ENCODE peak calls at places on chromosomes 2 and 18, in six cellular contexts. One of them, this sample, is unnamed.

GRCh38 chr2:94875064-94875819 is 4.0 kb downstream of the TEKT4 start:
- DNase-seq in heart right ventricle: no peak
- DNase-seq in fibroblast of lung: no peak
- DNase-seq in GM12865: no peak
- DNase-seq in B cell: no peak
- DNase-seq in GM10248: no peak
- DNase-seq in this sample: no peak

GRCh38 chr2:220779918-220780317 is 792.2 kb downstream of the EPHA4 start:
- DNase-seq in GM12865: no peak
- DNase-seq in heart right ventricle: no peak
- DNase-seq in fibroblast of lung: peak; percentile 85
- DNase-seq in B cell: no peak
- DNase-seq in GM10248: no peak
- DNase-seq in this sample: no peak

GRCh38 chr18:54777989-54778388 is 50.3 kb upstream of the RAB27B start:
- DNase-seq in B cell: no peak
- DNase-seq in heart right ventricle: no peak
- DNase-seq in GM10248: no peak
- DNase-seq in fibroblast of lung: no peak
- DNase-seq in GM12865: no peak
- DNase-seq in this sample: no peak

GRCh38 chr2:205734436-205734835 is 52.1 kb downstream of the NRP2 start:
- DNase-seq in GM10248: no peak
- DNase-seq in GM12865: no peak
- DNase-seq in heart right ventricle: no peak
- DNase-seq in fibroblast of lung: peak; percentile 91
- DNase-seq in B cell: no peak
- DNase-seq in this sample: no peak

GRCh38 chr18:50805732-50806131 is 14.1 kb downstream of the MRO start:
- DNase-seq in heart right ventricle: no peak
- DNase-seq in fibroblast of lung: no peak
- DNase-seq in GM10248: no peak
- DNase-seq in B cell: no peak
- DNase-seq in GM12865: no peak
- DNase-seq in this sample: peak; percentile 49

GRCh38 chr2:178848335-178848734 is 41.1 kb upstream of the TTN start:
- DNase-seq in heart right ventricle: no peak
- DNase-seq in GM10248: no peak
- DNase-seq in B cell: no peak
- DNase-seq in fibroblast of lung: no peak
- DNase-seq in GM12865: no peak
- DNase-seq in this sample: no peak

GRCh38 chr2:170660406-170660805 is 54.7 kb upstream of the SP5 start:
- DNase-seq in GM12865: no peak
- DNase-seq in B cell: no peak
- DNase-seq in fibroblast of lung: peak; percentile 32
- DNase-seq in GM10248: no peak
- DNase-seq in heart right ventricle: no peak
- DNase-seq in this sample: no peak

GRCh38 chr2:199092419-199092818 is 365.3 kb downstream of the SATB2 start:
- DNase-seq in GM10248: no peak
- DNase-seq in fibroblast of lung: no peak
- DNase-seq in B cell: no peak
- DNase-seq in GM12865: no peak
- DNase-seq in heart right ventricle: no peak
- DNase-seq in this sample: no peak

GRCh38 chr2:234555616-234556249 is 58.9 kb upstream of the ARL4C start:
- DNase-seq in fibroblast of lung: no peak
- DNase-seq in GM10248: no peak
- DNase-seq in heart right ventricle: no peak
- DNase-seq in GM12865: peak; percentile 28
- DNase-seq in B cell: no peak
- DNase-seq in this sample: peak; percentile 24

GRCh38 chr2:127342101-127342500 is 45.7 kb downstream of the MAP3K2 start:
- DNase-seq in heart right ventricle: no peak
- DNase-seq in GM10248: peak; percentile 73
- DNase-seq in B cell: peak; percentile 29
- DNase-seq in fibroblast of lung: no peak
- DNase-seq in GM12865: peak; percentile 64
- DNase-seq in this sample: no peak

GRCh38 chr2:146323564-146323963 is 1521.3 kb upstream of the ACVR2A start:
- DNase-seq in fibroblast of lung: peak; percentile 11
- DNase-seq in GM10248: no peak
- DNase-seq in heart right ventricle: no peak
- DNase-seq in GM12865: no peak
- DNase-seq in B cell: no peak
- DNase-seq in this sample: no peak

GRCh38 chr2:54572262-54572635 is 116.1 kb downstream of the SPTBN1 start:
- DNase-seq in B cell: no peak
- DNase-seq in GM12865: peak; percentile 74
- DNase-seq in GM10248: no peak
- DNase-seq in heart right ventricle: no peak
- DNase-seq in fibroblast of lung: peak; percentile 67
- DNase-seq in this sample: no peak

GRCh38 chr2:10824191-10824590 is 11.6 kb upstream of the PDIA6 start:
- DNase-seq in fibroblast of lung: no peak
- DNase-seq in B cell: no peak
- DNase-seq in heart right ventricle: no peak
- DNase-seq in GM10248: no peak
- DNase-seq in GM12865: no peak
- DNase-seq in this sample: no peak

GRCh38 chr2:84247532-84247931 is 211.5 kb downstream of the SUCLG1 start:
- DNase-seq in heart right ventricle: no peak
- DNase-seq in fibroblast of lung: no peak
- DNase-seq in GM12865: no peak
- DNase-seq in B cell: no peak
- DNase-seq in GM10248: no peak
- DNase-seq in this sample: no peak

GRCh38 chr2:25233916-25234610 is 65.7 kb upstream of the POMC start:
- DNase-seq in fibroblast of lung: no peak
- DNase-seq in B cell: no peak
- DNase-seq in heart right ventricle: no peak
- DNase-seq in GM12865: no peak
- DNase-seq in GM10248: no peak
- DNase-seq in this sample: no peak

GRCh38 chr2:177161741-177162440 is 50.7 kb upstream of the HNRNPA3 start:
- DNase-seq in B cell: peak; percentile 47
- DNase-seq in heart right ventricle: no peak
- DNase-seq in fibroblast of lung: peak; percentile 55
- DNase-seq in GM12865: peak; percentile 50
- DNase-seq in GM10248: no peak
- DNase-seq in this sample: peak; percentile 37

GRCh38 chr18:36629836-36630235 is 199.0 kb downstream of the TPGS2 start:
- DNase-seq in B cell: no peak
- DNase-seq in fibroblast of lung: no peak
- DNase-seq in GM10248: no peak
- DNase-seq in heart right ventricle: no peak
- DNase-seq in GM12865: no peak
- DNase-seq in this sample: no peak

GRCh38 chr2:95345415-95346235 is 48.5 kb downstream of the KCNIP3 start:
- DNase-seq in GM12865: peak; percentile 61
- DNase-seq in B cell: peak; percentile 66
- DNase-seq in heart right ventricle: peak; percentile 90
- DNase-seq in GM10248: peak; percentile 88
- DNase-seq in fibroblast of lung: peak; percentile 84
- DNase-seq in this sample: peak; percentile 74

GRCh38 chr2:148701877-148702276 is 57.3 kb downstream of the EPC2 start:
- DNase-seq in fibroblast of lung: no peak
- DNase-seq in B cell: no peak
- DNase-seq in GM10248: no peak
- DNase-seq in GM12865: no peak
- DNase-seq in heart right ventricle: no peak
- DNase-seq in this sample: no peak

GRCh38 chr2:237501892-237502513 is 15.0 kb downstream of the MLPH start:
- DNase-seq in GM12865: no peak
- DNase-seq in B cell: no peak
- DNase-seq in fibroblast of lung: peak; percentile 30
- DNase-seq in GM10248: no peak
- DNase-seq in heart right ventricle: no peak
- DNase-seq in this sample: no peak

GRCh38 chr2:38613126-38613848 is 10.6 kb upstream of the HNRNPLL start:
- DNase-seq in heart right ventricle: no peak
- DNase-seq in fibroblast of lung: peak; percentile 70
- DNase-seq in GM12865: no peak
- DNase-seq in GM10248: no peak
- DNase-seq in B cell: no peak
- DNase-seq in this sample: no peak

GRCh38 chr2:142037744-142038143 is 93.1 kb downstream of the LRP1B start:
- DNase-seq in GM10248: no peak
- DNase-seq in B cell: no peak
- DNase-seq in GM12865: no peak
- DNase-seq in heart right ventricle: no peak
- DNase-seq in fibroblast of lung: no peak
- DNase-seq in this sample: no peak

GRCh38 chr2:196639180-196640030 is at the start of gene CCDC150:
- DNase-seq in fibroblast of lung: peak; percentile 92
- DNase-seq in heart right ventricle: peak; percentile 93
- DNase-seq in GM12865: peak; percentile 95
- DNase-seq in GM10248: peak; percentile 98
- DNase-seq in B cell: peak; percentile 95
- DNase-seq in this sample: peak; percentile 96
- TF ChIP-seq CTCF in fibroblast of lung: peak; percentile 21
- TF ChIP-seq CTCF in heart right ventricle: peak; percentile 31
- TF ChIP-seq CTCF in GM12865: no peak
- TF ChIP-seq CTCF in GM10248: no peak
- TF ChIP-seq CTCF in B cell: no peak
- TF ChIP-seq CTCF in this sample: no peak

GRCh38 chr2:185291035-185291647 is 447.5 kb upstream of the FSIP2 start:
- DNase-seq in fibroblast of lung: peak; percentile 41
- DNase-seq in heart right ventricle: no peak
- DNase-seq in GM10248: peak; percentile 6
- DNase-seq in B cell: peak; percentile 2
- DNase-seq in GM12865: peak; percentile 71
- DNase-seq in this sample: peak; percentile 43
- TF ChIP-seq CTCF in fibroblast of lung: peak; percentile 70
- TF ChIP-seq CTCF in heart right ventricle: peak; percentile 62
- TF ChIP-seq CTCF in GM10248: peak; percentile 53
- TF ChIP-seq CTCF in B cell: no peak
- TF ChIP-seq CTCF in GM12865: peak; percentile 81
- TF ChIP-seq CTCF in this sample: peak; percentile 51

GRCh38 chr2:78861546-78861945 is 164.0 kb upstream of the REG3G start:
- DNase-seq in GM10248: peak; percentile 13
- DNase-seq in B cell: no peak
- DNase-seq in GM12865: peak; percentile 21
- DNase-seq in heart right ventricle: no peak
- DNase-seq in fibroblast of lung: no peak
- DNase-seq in this sample: no peak
- TF ChIP-seq CTCF in GM10248: peak; percentile 26
- TF ChIP-seq CTCF in B cell: peak; percentile 29
- TF ChIP-seq CTCF in GM12865: peak; percentile 36
- TF ChIP-seq CTCF in heart right ventricle: peak; percentile 11
- TF ChIP-seq CTCF in fibroblast of lung: no peak
- TF ChIP-seq CTCF in this sample: peak; percentile 38

DNA sequence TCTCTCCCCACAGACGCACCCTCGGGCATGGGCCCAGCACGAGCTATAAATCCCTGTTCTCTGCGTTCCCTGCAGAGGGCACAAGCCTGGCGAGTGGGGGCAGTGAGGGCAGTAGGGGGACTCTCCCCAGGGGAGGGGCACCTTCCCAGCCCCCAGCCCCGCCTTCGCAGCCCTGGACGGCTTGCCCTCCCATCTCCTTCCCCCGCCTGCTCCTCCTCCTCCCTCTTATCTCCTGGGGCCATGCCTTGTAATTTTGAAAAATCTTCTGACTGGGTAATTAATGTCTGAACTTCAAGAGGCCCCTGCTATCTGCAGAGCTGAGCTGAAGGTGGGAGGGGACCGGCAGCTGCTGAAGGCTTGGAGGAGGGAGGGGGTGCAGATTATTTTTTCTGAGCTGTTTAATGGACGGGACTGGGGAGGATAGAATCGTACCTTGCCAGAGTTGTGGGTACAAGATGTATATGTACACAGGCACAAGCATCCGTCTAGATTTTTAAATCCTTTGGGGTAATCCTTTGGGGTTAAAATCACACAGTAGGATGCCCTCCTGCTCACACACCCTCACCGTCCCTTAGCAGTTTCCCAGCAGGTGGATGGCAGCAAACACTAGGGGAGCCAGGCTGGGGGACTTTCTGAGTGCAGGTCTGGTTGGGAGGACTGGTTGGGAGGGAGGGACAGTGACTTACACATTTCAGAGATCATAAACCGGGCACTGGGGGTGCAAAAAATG is 121.9 kb downstream of the SMAD7 start:
- DNase-seq in GM12865: no peak
- DNase-seq in B cell: no peak
- DNase-seq in heart right ventricle: no peak
- DNase-seq in fibroblast of lung: no peak
- DNase-seq in GM10248: no peak
- DNase-seq in this sample: no peak
- TF ChIP-seq CTCF in GM12865: no peak
- TF ChIP-seq CTCF in B cell: no peak
- TF ChIP-seq CTCF in heart right ventricle: no peak
- TF ChIP-seq CTCF in fibroblast of lung: no peak
- TF ChIP-seq CTCF in GM10248: no peak
- TF ChIP-seq CTCF in this sample: no peak

GRCh38 chr2:158456309-158457066 is at the start of the genes CCDC148 and PKP4:
- DNase-seq in heart right ventricle: peak; percentile 87
- DNase-seq in GM10248: peak; percentile 96
- DNase-seq in GM12865: peak; percentile 94
- DNase-seq in B cell: peak; percentile 91
- DNase-seq in fibroblast of lung: peak; percentile 88
- DNase-seq in this sample: peak; percentile 94
- TF ChIP-seq CTCF in heart right ventricle: no peak
- TF ChIP-seq CTCF in GM10248: peak; percentile 24
- TF ChIP-seq CTCF in GM12865: no peak
- TF ChIP-seq CTCF in B cell: no peak
- TF ChIP-seq CTCF in fibroblast of lung: peak; percentile 19
- TF ChIP-seq CTCF in this sample: no peak

DNA sequence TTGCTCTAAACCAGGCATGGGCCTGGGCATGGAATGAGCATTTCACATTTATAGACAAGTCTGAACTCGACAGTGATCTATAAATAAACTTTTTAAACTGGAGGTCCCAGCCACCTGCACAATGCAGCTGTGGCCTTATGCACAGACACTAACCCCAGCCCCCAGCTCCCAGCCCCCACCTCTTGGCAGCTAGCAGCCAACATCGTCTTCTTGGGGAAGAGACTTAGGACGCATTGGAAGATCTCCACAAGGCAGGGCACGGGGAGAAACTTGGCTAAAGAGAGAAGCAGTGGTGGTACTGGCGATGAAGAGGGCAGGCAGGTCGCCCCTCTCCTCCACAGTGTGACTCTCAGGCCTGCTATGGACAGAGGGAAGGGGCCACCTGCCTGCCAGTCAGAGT is 213.2 kb downstream of the ANAPC1 start:
- DNase-seq in B cell: no peak
- DNase-seq in fibroblast of lung: no peak
- DNase-seq in GM12865: no peak
- DNase-seq in heart right ventricle: no peak
- DNase-seq in GM10248: no peak
- DNase-seq in this sample: no peak
- TF ChIP-seq CTCF in B cell: no peak
- TF ChIP-seq CTCF in fibroblast of lung: no peak
- TF ChIP-seq CTCF in GM12865: no peak
- TF ChIP-seq CTCF in heart right ventricle: no peak
- TF ChIP-seq CTCF in GM10248: no peak
- TF ChIP-seq CTCF in this sample: no peak